ENCODE peak calls at places on chromosome 12, in five cellular contexts. A, N, Y, T and R are unnamed samples.

GRCh38 chr12:121467638-121468403 is 67.9 kb downstream of the RNF34 start:
- DNase-seq in T (no peak), N (no peak), A (peak; percentile 17), Y (no peak), R (peak; percentile 86)

GRCh38 chr12:64912501-64912900 is 88.1 kb downstream of the TBC1D30 start:
- DNase-seq in Y (no peak), T (peak; percentile 7), A (no peak), N (no peak), R (no peak)

GRCh38 chr12:24424889-24425600 is 475.6 kb upstream of the SOX5 start:
- DNase-seq in N (no peak), Y (no peak), A (no peak), T (no peak), R (no peak)

GRCh38 chr12:130948136-130948535 is 5.6 kb upstream of the ADGRD1 start:
- DNase-seq in Y (no peak), A (no peak), T (no peak), N (no peak), R (peak; percentile 37)

GRCh38 chr12:50862316-50862715 is 19.6 kb downstream of the TMPRSS12 start:
- DNase-seq in Y (no peak), A (peak; percentile 61), T (peak; percentile 68), N (no peak), R (no peak)

GRCh38 chr12:123621619-123622530 is 11.6 kb downstream of the EIF2B1 start:
- DNase-seq in A (no peak), Y (no peak), N (no peak), T (peak; percentile 91), R (no peak)

GRCh38 chr12:15788266-15789214 is 648 bp downstream of the EPS8 start:
- DNase-seq in A (peak; percentile 66), Y (peak; percentile 9), N (no peak), T (peak; percentile 50), R (peak; percentile 79)

GRCh38 chr12:30694971-30695326 is 720 bp downstream of the IPO8 start:
- DNase-seq in Y (no peak), T (peak; percentile 58), A (peak; percentile 45), N (no peak), R (peak; percentile 86)

GRCh38 chr12:112937741-112938719 is at the start of gene OAS3:
- DNase-seq in Y (peak; percentile 55), T (peak; percentile 61), A (peak; percentile 49), N (peak; percentile 82), R (peak; percentile 72)

GRCh38 chr12:17015501-17015900 is 409.5 kb upstream of the LMO3 start:
- DNase-seq in T (no peak), Y (no peak), N (no peak), A (no peak), R (no peak)

GRCh38 chr12:124923906-124924734 is 9.7 kb upstream of the UBC start:
- DNase-seq in T (peak; percentile 84), N (no peak), Y (no peak), A (peak; percentile 77), R (peak; percentile 95)

GRCh38 chr12:45503887-45504286 is 225.6 kb upstream of the ARID2 start:
- DNase-seq in Y (no peak), A (no peak), N (no peak), T (no peak), R (no peak)

GRCh38 chr12:68913682-68914081 is 19.3 kb downstream of the CPM start:
- DNase-seq in N (no peak), T (no peak), A (peak; percentile 54), Y (no peak), R (no peak)

GRCh38 chr12:21962236-21962635 is 21.0 kb upstream of the ABCC9 start:
- DNase-seq in A (no peak), Y (no peak), T (peak; percentile 78), N (no peak), R (no peak)

GRCh38 chr12:125971981-125972380 is 906.7 kb downstream of the AACS start:
- DNase-seq in A (no peak), N (no peak), T (no peak), Y (no peak), R (no peak)

GRCh38 chr12:68884251-68884650 is 48.7 kb downstream of the CPM start:
- DNase-seq in A (no peak), N (no peak), T (peak; percentile 58), Y (no peak), R (no peak)

GRCh38 chr12:119006749-119007148 is 25.4 kb downstream of the SRRM4 start:
- DNase-seq in Y (no peak), A (no peak), T (no peak), N (no peak), R (no peak)

GRCh38 chr12:19129486-19130223 is at the start of gene PLEKHA5:
- DNase-seq in Y (peak; percentile 1), T (peak; percentile 67), A (peak; percentile 72), N (no peak), R (peak; percentile 90)

GRCh38 chr12:80400591-80400991 is 43.4 kb upstream of the PTPRQ start:
- DNase-seq in N (no peak), A (peak; percentile 11), T (no peak), Y (no peak), R (peak; percentile 64)

GRCh38 chr12:57832966-57833365 is 13.6 kb downstream of the CTDSP2 start:
- DNase-seq in A (no peak), T (no peak), Y (no peak), N (no peak), R (peak; percentile 76)